ENCODE peak calls at places on chromosome 20, in six cellular contexts. One of them, this sample, is unnamed.

GRCh38 chr20:48725589-48725991 is 102.2 kb downstream of the PREX1 start:
- DNase-seq in CD8-positive, alpha-beta T cell: no peak
- DNase-seq in spleen: no peak
- DNase-seq in RWPE1: peak; percentile 66
- DNase-seq in lower lobe of right lung: no peak
- DNase-seq in WERI-Rb-1: no peak
- DNase-seq in this sample: no peak

GRCh38 chr20:63551068-63551467 is 2.9 kb upstream of the FNDC11 start:
- DNase-seq in spleen: no peak
- DNase-seq in RWPE1: no peak
- DNase-seq in lower lobe of right lung: no peak
- DNase-seq in WERI-Rb-1: no peak
- DNase-seq in CD8-positive, alpha-beta T cell: no peak
- DNase-seq in this sample: no peak

GRCh38 chr20:20459726-20460125 is 91.8 kb downstream of the INSM1 start:
- DNase-seq in RWPE1: no peak
- DNase-seq in spleen: no peak
- DNase-seq in lower lobe of right lung: no peak
- DNase-seq in CD8-positive, alpha-beta T cell: no peak
- DNase-seq in WERI-Rb-1: no peak
- DNase-seq in this sample: no peak

GRCh38 chr20:47544240-47544639 is 42.6 kb downstream of the NCOA3 start:
- DNase-seq in RWPE1: no peak
- DNase-seq in spleen: no peak
- DNase-seq in CD8-positive, alpha-beta T cell: no peak
- DNase-seq in lower lobe of right lung: no peak
- DNase-seq in WERI-Rb-1: no peak
- DNase-seq in this sample: no peak

GRCh38 chr20:19433371-19434316 is 221.2 kb downstream of the SLC24A3 start:
- DNase-seq in spleen: no peak
- DNase-seq in WERI-Rb-1: no peak
- DNase-seq in RWPE1: no peak
- DNase-seq in lower lobe of right lung: no peak
- DNase-seq in CD8-positive, alpha-beta T cell: no peak
- DNase-seq in this sample: no peak

GRCh38 chr20:46030290-46031013 is 1.4 kb downstream of the SLC12A5 start:
- DNase-seq in RWPE1: no peak
- DNase-seq in lower lobe of right lung: no peak
- DNase-seq in WERI-Rb-1: peak; percentile 38
- DNase-seq in CD8-positive, alpha-beta T cell: no peak
- DNase-seq in spleen: no peak
- DNase-seq in this sample: no peak

GRCh38 chr20:9514461-9515210 is at the start of gene LAMP5:
- DNase-seq in RWPE1: no peak
- DNase-seq in lower lobe of right lung: peak; percentile 47
- DNase-seq in CD8-positive, alpha-beta T cell: no peak
- DNase-seq in spleen: no peak
- DNase-seq in WERI-Rb-1: peak; percentile 79
- DNase-seq in this sample: no peak

GRCh38 chr20:10565922-10566897 is 107.6 kb downstream of the JAG1 start:
- DNase-seq in WERI-Rb-1: no peak
- DNase-seq in RWPE1: no peak
- DNase-seq in CD8-positive, alpha-beta T cell: no peak
- DNase-seq in spleen: no peak
- DNase-seq in lower lobe of right lung: no peak
- DNase-seq in this sample: no peak

GRCh38 chr20:22575737-22576136 is 8.6 kb downstream of the FOXA2 start:
- DNase-seq in CD8-positive, alpha-beta T cell: no peak
- DNase-seq in WERI-Rb-1: no peak
- DNase-seq in spleen: no peak
- DNase-seq in RWPE1: no peak
- DNase-seq in lower lobe of right lung: no peak
- DNase-seq in this sample: no peak

DNA sequence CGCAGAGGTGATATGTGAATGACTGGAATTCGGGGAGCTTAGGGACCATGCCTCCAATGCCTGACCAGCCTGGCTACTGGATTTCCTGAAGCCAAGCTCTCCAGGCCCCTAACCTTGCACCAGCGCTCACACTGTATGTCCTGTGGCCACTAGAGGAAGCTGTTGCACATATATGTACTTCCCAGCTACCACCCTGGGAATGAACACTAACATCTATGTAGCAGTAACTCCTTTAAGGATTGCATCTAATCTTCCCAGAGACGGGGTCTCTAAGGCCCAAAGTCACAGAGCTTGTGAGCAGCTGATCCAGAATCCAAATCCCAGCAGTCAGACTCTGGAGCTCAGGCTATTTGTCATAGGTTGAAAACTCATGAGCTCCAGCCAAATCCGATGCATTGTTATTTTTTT is 20.4 kb upstream of the BPIFB1 start:
- DNase-seq in lower lobe of right lung: no peak
- DNase-seq in spleen: no peak
- DNase-seq in WERI-Rb-1: peak; percentile 80
- DNase-seq in CD8-positive, alpha-beta T cell: no peak
- DNase-seq in RWPE1: peak; percentile 60
- DNase-seq in this sample: peak; percentile 25
- H3K27ac ChIP-seq in lower lobe of right lung: no peak overlapping the region
- H3K27ac ChIP-seq in spleen: no peak overlapping the region
- H3K27ac ChIP-seq in WERI-Rb-1: no peak overlapping the region
- H3K27ac ChIP-seq in CD8-positive, alpha-beta T cell: no peak overlapping the region
- H3K27ac ChIP-seq in RWPE1: no peak overlapping the region
- H3K27ac ChIP-seq in this sample: no peak overlapping the region

DNA sequence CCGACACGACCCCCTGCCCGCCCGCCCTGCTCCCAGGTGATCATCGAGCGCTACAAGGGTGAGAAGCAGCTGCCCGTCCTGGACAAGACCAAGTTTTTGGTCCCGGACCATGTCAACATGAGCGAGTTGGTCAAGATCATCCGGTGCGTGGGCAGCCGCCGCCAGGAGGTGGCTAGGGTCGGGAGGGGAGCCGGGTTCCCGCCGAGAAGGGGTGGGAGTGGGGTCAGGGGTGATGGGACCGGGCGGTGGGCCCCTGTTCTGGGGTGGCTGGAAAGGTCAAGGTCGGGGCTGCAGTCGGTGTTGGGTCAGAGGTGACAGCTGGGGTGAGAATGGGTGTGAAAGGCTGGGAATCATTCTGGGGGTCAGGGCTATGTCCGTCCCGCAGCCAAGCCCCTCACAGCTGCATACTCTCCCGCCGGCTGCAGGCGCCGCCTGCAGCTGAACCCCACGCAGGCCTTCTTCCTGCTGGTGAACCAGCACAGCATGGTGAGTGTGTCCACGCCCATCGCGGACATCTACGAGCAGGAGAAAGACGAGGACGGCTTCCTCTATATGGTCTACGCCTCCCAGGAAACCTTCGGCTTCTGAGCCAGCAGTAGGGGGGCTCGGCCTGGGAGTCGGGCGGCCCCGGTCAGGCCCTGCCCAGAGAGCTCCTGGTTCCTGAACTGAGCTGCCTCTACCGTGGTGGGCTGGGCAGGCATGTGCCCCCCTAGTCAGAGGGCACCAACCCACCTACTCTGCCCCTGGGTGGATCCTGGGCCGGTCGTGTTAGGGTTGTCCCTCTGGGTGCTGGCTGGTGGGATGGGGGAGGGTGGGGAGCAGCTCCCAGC is 1.0 kb downstream of the MAP1LC3A start:
- DNase-seq in lower lobe of right lung: no peak
- DNase-seq in RWPE1: no peak
- DNase-seq in WERI-Rb-1: no peak
- DNase-seq in CD8-positive, alpha-beta T cell: no peak
- DNase-seq in spleen: peak; percentile 83
- DNase-seq in this sample: peak; percentile 75
- TF ChIP-seq CTCF in lower lobe of right lung: no peak
- TF ChIP-seq CTCF in RWPE1: no peak
- TF ChIP-seq CTCF in WERI-Rb-1: no peak
- TF ChIP-seq CTCF in CD8-positive, alpha-beta T cell: no peak
- TF ChIP-seq CTCF in spleen: no peak
- TF ChIP-seq CTCF in this sample: no peak

DNA sequence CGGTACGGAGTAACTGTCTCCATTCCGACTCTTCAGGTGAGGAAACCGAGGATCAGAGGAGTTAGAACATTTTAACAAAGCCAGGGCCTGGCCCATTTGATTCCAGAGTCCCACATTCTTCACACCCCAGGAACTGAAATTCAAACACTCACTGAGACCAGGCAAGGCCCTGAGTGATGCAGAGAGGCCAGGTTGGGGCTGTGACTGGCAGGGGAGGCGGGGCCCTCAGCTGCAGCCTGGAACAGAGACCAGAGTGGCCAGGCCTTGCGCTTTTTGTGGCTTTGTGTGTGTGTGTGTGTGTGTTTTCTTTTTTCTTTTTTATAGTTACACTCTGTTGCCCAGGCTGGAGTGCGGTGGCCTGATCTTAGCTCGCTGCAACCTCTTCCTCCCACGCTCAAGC is 57.2 kb downstream of the BCAS4 start:
- DNase-seq in RWPE1: no peak
- DNase-seq in spleen: no peak
- DNase-seq in WERI-Rb-1: no peak
- DNase-seq in lower lobe of right lung: no peak
- DNase-seq in CD8-positive, alpha-beta T cell: no peak
- DNase-seq in this sample: no peak
- H3K27ac ChIP-seq in RWPE1: peak overlapping the region; percentile 97
- H3K27ac ChIP-seq in spleen: no peak overlapping the region
- H3K27ac ChIP-seq in WERI-Rb-1: no peak overlapping the region
- H3K27ac ChIP-seq in lower lobe of right lung: no peak overlapping the region
- H3K27ac ChIP-seq in CD8-positive, alpha-beta T cell: no peak overlapping the region
- H3K27ac ChIP-seq in this sample: no peak overlapping the region

GRCh38 chr20:31449511-31450128 is 9.2 kb downstream of the DEFB123 start:
- DNase-seq in spleen: no peak
- DNase-seq in CD8-positive, alpha-beta T cell: no peak
- DNase-seq in WERI-Rb-1: no peak
- DNase-seq in lower lobe of right lung: no peak
- DNase-seq in RWPE1: no peak
- DNase-seq in this sample: no peak

DNA sequence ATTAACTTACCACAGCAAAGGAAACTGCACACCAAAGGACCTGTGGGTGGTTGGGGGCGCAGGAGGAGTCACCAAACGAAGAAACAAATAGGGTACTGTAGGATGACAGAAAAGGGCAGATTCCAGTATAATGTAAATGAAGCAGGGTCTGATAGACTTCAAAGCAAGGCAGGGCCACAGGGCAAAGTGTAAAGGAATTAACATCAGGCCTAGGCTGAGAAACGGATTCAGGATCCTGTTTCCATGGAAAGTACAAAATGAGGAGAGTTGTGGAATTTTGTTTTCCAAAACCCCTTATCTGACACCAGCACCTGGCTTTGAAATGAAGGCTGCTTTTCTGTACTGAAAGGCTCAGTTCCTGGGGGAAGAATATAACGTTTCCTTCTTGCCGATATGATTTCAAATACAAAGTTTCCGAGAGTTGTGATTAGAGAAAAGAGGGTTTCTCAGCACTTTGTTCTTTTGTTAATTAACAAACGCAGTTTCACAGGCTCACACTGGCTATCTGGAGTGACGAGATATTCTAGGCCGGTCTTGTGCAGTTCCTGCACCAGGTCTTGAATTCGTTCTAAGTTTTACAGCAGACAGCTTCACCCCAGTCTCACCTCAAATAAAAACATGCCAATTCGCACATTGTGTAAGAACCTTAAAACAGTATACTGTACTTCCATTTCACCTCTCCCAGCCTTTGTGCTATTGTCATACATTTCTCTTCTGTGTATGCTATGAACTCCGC is 5.8 kb downstream of the DEFB123 start:
- DNase-seq in spleen: no peak
- DNase-seq in CD8-positive, alpha-beta T cell: no peak
- DNase-seq in RWPE1: no peak
- DNase-seq in lower lobe of right lung: no peak
- DNase-seq in WERI-Rb-1: no peak
- DNase-seq in this sample: no peak
- TF ChIP-seq CTCF in spleen: no peak
- TF ChIP-seq CTCF in CD8-positive, alpha-beta T cell: no peak
- TF ChIP-seq CTCF in RWPE1: no peak
- TF ChIP-seq CTCF in lower lobe of right lung: no peak
- TF ChIP-seq CTCF in WERI-Rb-1: no peak
- TF ChIP-seq CTCF in this sample: no peak

GRCh38 chr20:31937820-31938219 is 14.0 kb downstream of the PDRG1 start:
- DNase-seq in lower lobe of right lung: no peak
- DNase-seq in spleen: no peak
- DNase-seq in WERI-Rb-1: no peak
- DNase-seq in RWPE1: no peak
- DNase-seq in CD8-positive, alpha-beta T cell: no peak
- DNase-seq in this sample: no peak

GRCh38 chr20:31933698-31934097 is 18.1 kb downstream of the PDRG1 start:
- DNase-seq in spleen: no peak
- DNase-seq in RWPE1: peak; percentile 41
- DNase-seq in lower lobe of right lung: no peak
- DNase-seq in WERI-Rb-1: no peak
- DNase-seq in CD8-positive, alpha-beta T cell: no peak
- DNase-seq in this sample: no peak

GRCh38 chr20:31934491-31934890 is 17.4 kb downstream of the PDRG1 start:
- DNase-seq in RWPE1: no peak
- DNase-seq in lower lobe of right lung: no peak
- DNase-seq in CD8-positive, alpha-beta T cell: no peak
- DNase-seq in spleen: no peak
- DNase-seq in WERI-Rb-1: no peak
- DNase-seq in this sample: no peak

GRCh38 chr20:31934968-31935764 is 16.7 kb downstream of the PDRG1 start:
- DNase-seq in WERI-Rb-1: peak; percentile 22
- DNase-seq in spleen: no peak
- DNase-seq in CD8-positive, alpha-beta T cell: no peak
- DNase-seq in lower lobe of right lung: no peak
- DNase-seq in RWPE1: no peak
- DNase-seq in this sample: no peak

GRCh38 chr20:31936430-31936829 is 15.4 kb downstream of the PDRG1 start:
- DNase-seq in CD8-positive, alpha-beta T cell: no peak
- DNase-seq in WERI-Rb-1: no peak
- DNase-seq in lower lobe of right lung: no peak
- DNase-seq in spleen: no peak
- DNase-seq in RWPE1: no peak
- DNase-seq in this sample: no peak
- H3K27ac ChIP-seq in CD8-positive, alpha-beta T cell: no peak overlapping the region
- H3K27ac ChIP-seq in WERI-Rb-1: no peak overlapping the region
- H3K27ac ChIP-seq in lower lobe of right lung: no peak overlapping the region
- H3K27ac ChIP-seq in spleen: no peak overlapping the region
- H3K27ac ChIP-seq in RWPE1: no peak overlapping the region
- H3K27ac ChIP-seq in this sample: no peak overlapping the region

This sample was measured in tibial artery.